ENCODE peak calls at places on chromosome 17, in nine cellular contexts. Y is stimulated activated CD4-positive, alpha-beta T cell treated with anti-CD3 and anti-CD28 coated beads, TNF-alpha, amount 100 ng/mL, for 48 hours; R is iPS DF 19.7; M is NCI-H1436; Q is nucleus accumbens; T is H54; W is activated B cell treated with CpG ODN at 0.5 μM for 24 hours; B is LHCN-M2; K is iris pigment epithelial cell. L is an unnamed sample.

GRCh38 chr17:45372325-45372869 is 55.6 kb upstream of the MAP3K14 start:
- DNase-seq in Y (no peak), R (no peak), M (no peak), Q (no peak), T (no peak), W (no peak), B (peak), K (peak), L (no peak)

GRCh38 chr17:10702574-10702973 is 5.2 kb downstream of the ADPRM start:
- DNase-seq in Y (no peak), R (no peak), M (no peak), Q (no peak), T (no peak), W (no peak), B (peak), K (peak), L (no peak)

GRCh38 chr17:17433260-17433659 is 43.5 kb upstream of the MED9 start:
- DNase-seq in Y (no peak), R (no peak), M (no peak), Q (no peak), T (no peak), W (no peak), B (no peak), K (peak), L (no peak)

GRCh38 chr17:16977932-16978331 is 6.0 kb upstream of the TNFRSF13B start:
- DNase-seq in Y (no peak), R (no peak), M (no peak), Q (no peak), T (no peak), W (no peak), B (no peak), K (peak), L (no peak)

GRCh38 chr17:4074831-4075495 is 67.9 kb downstream of the ZZEF1 start:
- DNase-seq in Y (no peak), R (no peak), M (peak), Q (no peak), T (peak), W (no peak), B (peak), K (peak), L (peak)

GRCh38 chr17:21125862-21126261 is 902 bp upstream of the DHRS7B start:
- DNase-seq in Y (no peak), R (no peak), M (no peak), Q (no peak), T (no peak), W (no peak), B (no peak), K (no peak), L (no peak)

GRCh38 chr17:68868708-68869107 is 86.5 kb downstream of the ABCA8 start:
- DNase-seq in Y (no peak), R (no peak), M (no peak), Q (no peak), T (no peak), W (no peak), B (no peak), K (peak), L (no peak)

GRCh38 chr17:80727409-80727755 is 182.7 kb downstream of the RPTOR start:
- DNase-seq in Y (no peak), R (no peak), M (no peak), Q (no peak), T (no peak), W (no peak), B (no peak), K (no peak), L (no peak)

GRCh38 chr17:78739331-78739853 is 42.7 kb downstream of the CYTH1 start:
- DNase-seq in Y (no peak), R (no peak), M (no peak), Q (no peak), T (no peak), W (no peak), B (no peak), K (no peak), L (no peak)

GRCh38 chr17:27533874-27534815 is 77.9 kb downstream of the KSR1 start:
- DNase-seq in Y (no peak), R (peak), M (no peak), Q (no peak), T (peak), W (no peak), B (peak), K (peak), L (no peak)

GRCh38 chr17:48541574-48542113 is 3.3 kb downstream of the HOXB2 start:
- DNase-seq in Y (no peak), R (no peak), M (peak), Q (no peak), T (no peak), W (peak), B (peak), K (peak), L (no peak)

GRCh38 chr17:49551221-49552069 is 24.2 kb upstream of the NXPH3 start:
- DNase-seq in Y (no peak), R (no peak), M (no peak), Q (no peak), T (no peak), W (no peak), B (no peak), K (no peak), L (no peak)

GRCh38 chr17:32807577-32807976 is 69.3 kb downstream of the MYO1D start:
- DNase-seq in Y (no peak), R (no peak), M (no peak), Q (no peak), T (no peak), W (no peak), B (no peak), K (no peak), L (no peak)

GRCh38 chr17:50834786-50835562 is 412 bp upstream of the WFIKKN2 start:
- DNase-seq in Y (no peak), R (no peak), M (no peak), Q (no peak), T (no peak), W (no peak), B (peak), K (peak), L (no peak)

L was measured in stimulated activated naive B cell treated with anti-CD40 and anti-IgM and Interleukin-4, amounts not matched to agents 10 μg/mL and 1 μg/mL and 100 μg/mL, for 72 hours.